ENCODE peak calls at places on chromosomes 11 and 22, in four cellular contexts. C is PC-3; U is CD8-positive, alpha-beta T cell; H is AG04450. J is an unnamed sample.

GRCh38 chr11:60251485-60252207 is 8.7 kb upstream of the MS4A4E start:
- DNase-seq in C (peak; percentile 66), U (no peak), H (no peak), J (no peak)

GRCh38 chr22:29211066-29211841 is 5.6 kb downstream of the EMID1 start:
- DNase-seq in C (no peak), U (no peak), H (no peak), J (no peak)

GRCh38 chr22:45911601-45912271 is 65.2 kb downstream of the WNT7B start:
- DNase-seq in C (peak; percentile 78), U (no peak), H (no peak), J (peak; percentile 84)

GRCh38 chr22:17952273-17952801 is 72.0 kb downstream of the MICAL3 start:
- DNase-seq in C (peak; percentile 7), U (no peak), H (no peak), J (no peak)

GRCh38 chr11:30855383-30856006 is 269.3 kb upstream of the MPPED2 start:
- DNase-seq in C (peak; percentile 25), U (no peak), H (no peak), J (no peak)

GRCh38 chr11:118915941-118916841 is 9.5 kb downstream of the BCL9L start:
- DNase-seq in C (no peak), U (no peak), H (no peak), J (no peak)

GRCh38 chr22:10961043-10961860 is 4566.7 kb upstream of the OR11H1 start:
- DNase-seq in C (no peak), U (no peak), H (no peak), J (no peak)

GRCh38 chr11:32072872-32073661 is 17.8 kb upstream of the RCN1 start:
- DNase-seq in C (no peak), U (no peak), H (no peak), J (no peak)

GRCh38 chr11:110184466-110184865 is 91.3 kb downstream of the ZC3H12C start:
- DNase-seq in C (no peak), U (no peak), H (no peak), J (no peak)

GRCh38 chr11:77789731-77790476 is 30.6 kb downstream of the RSF1 start:
- DNase-seq in C (no peak), U (no peak), H (no peak), J (no peak)

GRCh38 chr11:35424157-35424945 is 5.0 kb upstream of the SLC1A2 start:
- DNase-seq in C (no peak), U (no peak), H (no peak), J (no peak)

GRCh38 chr11:94543695-94544581 is at the start of gene FUT4:
- DNase-seq in C (peak; percentile 97), U (peak; percentile 81), H (peak; percentile 29), J (peak; percentile 92)

GRCh38 chr11:4891996-4892640 is 10.4 kb downstream of the OR51T1 start:
- DNase-seq in C (peak; percentile 80), U (no peak), H (peak; percentile 77), J (no peak)

GRCh38 chr22:50310209-50310722 is 2.8 kb upstream of the PLXNB2 start:
- DNase-seq in C (no peak), U (no peak), H (no peak), J (peak; percentile 82)

GRCh38 chr11:130510407-130511006 is 62.1 kb downstream of the ADAMTS15 start:
- DNase-seq in C (peak; percentile 70), U (no peak), H (no peak), J (no peak)

GRCh38 chr11:6638437-6638836 is 17.2 kb downstream of the DCHS1 start:
- DNase-seq in C (no peak), U (no peak), H (no peak), J (no peak)

GRCh38 chr11:104781719-104782376 is 116.4 kb downstream of the CASP12 start:
- DNase-seq in C (peak; percentile 29), U (no peak), H (no peak), J (no peak)

GRCh38 chr11:65498727-65498976 is 193 bp upstream of the MALAT1 start:
- DNase-seq in C (no peak), U (no peak), H (no peak), J (no peak)

GRCh38 chr11:134634897-134635831 is 223.1 kb upstream of the B3GAT1 start:
- DNase-seq in C (no peak), U (no peak), H (no peak), J (no peak)

GRCh38 chr11:35204614-35205013 is 65.6 kb downstream of the CD44 start:
- DNase-seq in C (no peak), U (no peak), H (no peak), J (no peak)

GRCh38 chr11:110830344-110831141 is 118.3 kb upstream of the ARHGAP20 start:
- DNase-seq in C (no peak), U (no peak), H (no peak), J (no peak)

GRCh38 chr11:76236092-76237026 is 30.1 kb upstream of the WNT11 start:
- DNase-seq in C (peak; percentile 56), U (peak; percentile 65), H (no peak), J (no peak)

GRCh38 chr11:88102595-88102929 is 72.7 kb downstream of the RAB38 start:
- DNase-seq in C (no peak), U (no peak), H (no peak), J (no peak)

GRCh38 chr11:19633276-19633675 is 79.4 kb upstream of the NAV2 start:
- DNase-seq in C (no peak), U (no peak), H (no peak), J (peak; percentile 69)

GRCh38 chr11:111833524-111833923 is 37.9 kb downstream of the ALG9 start:
- DNase-seq in C (no peak), U (no peak), H (no peak), J (no peak)

GRCh38 chr11:130527648-130528300 is 79.3 kb downstream of the ADAMTS15 start:
- DNase-seq in C (peak; percentile 61), U (no peak), H (no peak), J (no peak)

GRCh38 chr11:110525883-110526282 is 96.1 kb downstream of the FDX1 start:
- DNase-seq in C (peak; percentile 14), U (no peak), H (peak; percentile 42), J (peak; percentile 67)

GRCh38 chr22:36692280-36692679 is 11.3 kb downstream of the CACNG2 start:
- DNase-seq in C (no peak), U (no peak), H (no peak), J (no peak)
- TF ChIP-seq CTCF in C (no peak), U (no peak), H (no peak), J (no peak)

DNA sequence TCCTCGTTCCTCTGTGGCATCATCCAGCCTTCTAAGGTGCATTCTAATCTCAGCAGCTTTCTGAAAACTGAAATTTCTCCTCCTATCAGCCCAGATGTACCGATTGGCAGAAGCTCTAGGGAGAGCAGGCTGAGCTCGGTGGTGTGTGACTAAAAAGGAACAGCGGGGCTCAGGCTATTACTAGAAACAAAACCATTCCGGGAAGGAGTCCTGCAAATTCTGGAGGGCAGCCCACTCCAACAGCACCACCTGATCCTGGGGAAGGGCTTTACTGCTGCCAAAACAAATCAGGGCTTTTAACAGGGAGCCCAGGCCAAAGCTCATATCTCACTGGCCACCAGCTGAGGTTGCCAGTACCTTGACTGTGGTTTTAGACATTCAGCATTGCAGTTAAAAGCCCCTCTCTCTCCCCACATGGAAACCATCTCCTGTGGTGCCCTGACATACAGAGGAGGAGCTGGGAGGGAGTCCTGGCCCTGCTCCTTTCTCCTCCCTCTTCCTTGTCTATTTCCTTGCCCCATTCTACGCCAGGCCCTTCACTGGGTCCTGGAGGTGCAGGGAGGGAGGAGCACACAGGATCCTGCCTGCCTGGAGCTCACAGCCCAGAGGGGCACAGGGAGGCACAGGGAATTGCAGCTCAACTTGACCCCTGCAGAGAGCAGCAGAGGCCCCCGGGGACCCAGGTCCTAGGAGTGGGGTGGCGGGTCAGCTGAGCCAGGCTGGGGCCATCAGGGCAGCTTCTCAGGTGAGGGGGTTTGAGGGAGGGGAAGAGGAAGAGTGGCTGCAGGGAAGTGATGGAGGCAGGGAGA is 889 bp downstream of the PLAAT4 start:
- DNase-seq in C (no peak), U (peak; percentile 50), H (no peak), J (peak; percentile 74)
- H3K27ac ChIP-seq in C (no peak overlapping the region), U (peak overlapping the region; percentile 84), H (peak overlapping the region; percentile 47), J (peak overlapping the region; percentile 45)

GRCh38 chr11:67389477-67389876 is 2.3 kb upstream of the RAD9A start:
- DNase-seq in C (peak; percentile 75), U (peak; percentile 76), H (no peak), J (no peak)
- TF ChIP-seq CTCF in C (peak; percentile 80), U (peak; percentile 15), H (peak; percentile 60), J (peak; percentile 24)

GRCh38 chr11:128708660-128709059 is 14.8 kb downstream of the FLI1 start:
- DNase-seq in C (peak; percentile 48), U (no peak), H (no peak), J (no peak)
- H3K27ac ChIP-seq in C (peak overlapping the region; percentile 80), U (no peak overlapping the region), H (no peak overlapping the region), J (peak overlapping the region; percentile 69)

J was measured in lung.